ENCODE peak calls at places on chromosomes 1 and 21, in six cellular contexts. One of them, this sample, is unnamed.

GRCh38 chr1:9892563-9893528 is 17.2 kb downstream of the CTNNBIP1 start:
- DNase-seq in GM03348: peak; percentile 77
- DNase-seq in M059J: peak; percentile 97
- DNase-seq in astrocyte of the spinal cord: peak; percentile 84
- DNase-seq in fibroblast of mammary gland: peak; percentile 90
- DNase-seq in fibroblast of lung: peak; percentile 69
- DNase-seq in this sample: peak; percentile 53

GRCh38 chr1:244573768-244574167 is 79.2 kb upstream of the DESI2 start:
- DNase-seq in GM03348: no peak
- DNase-seq in M059J: no peak
- DNase-seq in astrocyte of the spinal cord: no peak
- DNase-seq in fibroblast of mammary gland: no peak
- DNase-seq in fibroblast of lung: no peak
- DNase-seq in this sample: no peak

GRCh38 chr21:42561742-42562141 is 48.1 kb downstream of the SLC37A1 start:
- DNase-seq in GM03348: no peak
- DNase-seq in M059J: no peak
- DNase-seq in astrocyte of the spinal cord: no peak
- DNase-seq in fibroblast of mammary gland: no peak
- DNase-seq in fibroblast of lung: no peak
- DNase-seq in this sample: no peak

GRCh38 chr1:109443476-109443875 is 17.2 kb upstream of the PSMA5 start:
- DNase-seq in GM03348: no peak
- DNase-seq in M059J: no peak
- DNase-seq in astrocyte of the spinal cord: no peak
- DNase-seq in fibroblast of mammary gland: no peak
- DNase-seq in fibroblast of lung: no peak
- DNase-seq in this sample: no peak

GRCh38 chr1:183678819-183679218 is 25.7 kb upstream of the APOBEC4 start:
- DNase-seq in GM03348: no peak
- DNase-seq in M059J: no peak
- DNase-seq in astrocyte of the spinal cord: no peak
- DNase-seq in fibroblast of mammary gland: no peak
- DNase-seq in fibroblast of lung: no peak
- DNase-seq in this sample: no peak

GRCh38 chr1:111513410-111514020 is 10.1 kb upstream of the ADORA3 start:
- DNase-seq in GM03348: no peak
- DNase-seq in M059J: no peak
- DNase-seq in astrocyte of the spinal cord: no peak
- DNase-seq in fibroblast of mammary gland: no peak
- DNase-seq in fibroblast of lung: no peak
- DNase-seq in this sample: peak; percentile 15

GRCh38 chr1:30419246-30419720 is 304.1 kb downstream of the MATN1 start:
- DNase-seq in GM03348: no peak
- DNase-seq in M059J: no peak
- DNase-seq in astrocyte of the spinal cord: no peak
- DNase-seq in fibroblast of mammary gland: no peak
- DNase-seq in fibroblast of lung: no peak
- DNase-seq in this sample: no peak

GRCh38 chr1:157019457-157019856 is 26.1 kb downstream of the ARHGEF11 start:
- DNase-seq in GM03348: no peak
- DNase-seq in M059J: no peak
- DNase-seq in astrocyte of the spinal cord: no peak
- DNase-seq in fibroblast of mammary gland: no peak
- DNase-seq in fibroblast of lung: no peak
- DNase-seq in this sample: no peak

GRCh38 chr1:10759413-10760200 is 36.8 kb downstream of the CASZ1 start:
- DNase-seq in GM03348: no peak
- DNase-seq in M059J: no peak
- DNase-seq in astrocyte of the spinal cord: no peak
- DNase-seq in fibroblast of mammary gland: no peak
- DNase-seq in fibroblast of lung: no peak
- DNase-seq in this sample: no peak

GRCh38 chr1:58430355-58431335 is 115.9 kb downstream of the OMA1 start:
- DNase-seq in GM03348: no peak
- DNase-seq in M059J: peak; percentile 61
- DNase-seq in astrocyte of the spinal cord: no peak
- DNase-seq in fibroblast of mammary gland: no peak
- DNase-seq in fibroblast of lung: no peak
- DNase-seq in this sample: no peak

GRCh38 chr1:87977145-87977544 is 648.5 kb downstream of the LMO4 start:
- DNase-seq in GM03348: no peak
- DNase-seq in M059J: no peak
- DNase-seq in astrocyte of the spinal cord: no peak
- DNase-seq in fibroblast of mammary gland: no peak
- DNase-seq in fibroblast of lung: no peak
- DNase-seq in this sample: no peak

GRCh38 chr21:15856813-15857212 is 127.0 kb downstream of the USP25 start:
- DNase-seq in GM03348: no peak
- DNase-seq in M059J: no peak
- DNase-seq in astrocyte of the spinal cord: no peak
- DNase-seq in fibroblast of mammary gland: no peak
- DNase-seq in fibroblast of lung: no peak
- DNase-seq in this sample: no peak

GRCh38 chr1:26541816-26542711 is 12.5 kb downstream of the RPS6KA1 start:
- DNase-seq in GM03348: peak; percentile 66
- DNase-seq in M059J: peak; percentile 22
- DNase-seq in astrocyte of the spinal cord: no peak
- DNase-seq in fibroblast of mammary gland: peak; percentile 81
- DNase-seq in fibroblast of lung: peak; percentile 71
- DNase-seq in this sample: peak; percentile 91

GRCh38 chr1:34682452-34683223 is 72.2 kb upstream of the GJB5 start:
- DNase-seq in GM03348: no peak
- DNase-seq in M059J: no peak
- DNase-seq in astrocyte of the spinal cord: no peak
- DNase-seq in fibroblast of mammary gland: no peak
- DNase-seq in fibroblast of lung: no peak
- DNase-seq in this sample: no peak

GRCh38 chr1:242129103-242129502 is 130.2 kb upstream of the MAP1LC3C start:
- DNase-seq in GM03348: no peak
- DNase-seq in M059J: peak; percentile 48
- DNase-seq in astrocyte of the spinal cord: peak; percentile 4
- DNase-seq in fibroblast of mammary gland: peak; percentile 57
- DNase-seq in fibroblast of lung: peak; percentile 5
- DNase-seq in this sample: no peak

GRCh38 chr1:51927029-51927428 is 48.5 kb upstream of the NRDC start:
- DNase-seq in GM03348: peak; percentile 27
- DNase-seq in M059J: peak; percentile 40
- DNase-seq in astrocyte of the spinal cord: no peak
- DNase-seq in fibroblast of mammary gland: peak; percentile 47
- DNase-seq in fibroblast of lung: peak; percentile 11
- DNase-seq in this sample: no peak

GRCh38 chr1:10114746-10115145 is 82.0 kb downstream of the UBE4B start:
- DNase-seq in GM03348: no peak
- DNase-seq in M059J: no peak
- DNase-seq in astrocyte of the spinal cord: no peak
- DNase-seq in fibroblast of mammary gland: no peak
- DNase-seq in fibroblast of lung: no peak
- DNase-seq in this sample: no peak

GRCh38 chr1:58718435-58718834 is 18.6 kb upstream of the MYSM1 start:
- DNase-seq in GM03348: no peak
- DNase-seq in M059J: no peak
- DNase-seq in astrocyte of the spinal cord: no peak
- DNase-seq in fibroblast of mammary gland: no peak
- DNase-seq in fibroblast of lung: no peak
- DNase-seq in this sample: no peak

GRCh38 chr21:33971492-33972013 is 55.9 kb upstream of the ATP5PO start:
- DNase-seq in GM03348: no peak
- DNase-seq in M059J: peak; percentile 79
- DNase-seq in astrocyte of the spinal cord: peak; percentile 54
- DNase-seq in fibroblast of mammary gland: peak; percentile 71
- DNase-seq in fibroblast of lung: no peak
- DNase-seq in this sample: no peak

GRCh38 chr1:196056966-196057365 is 551.3 kb downstream of the KCNT2 start:
- DNase-seq in GM03348: no peak
- DNase-seq in M059J: no peak
- DNase-seq in astrocyte of the spinal cord: no peak
- DNase-seq in fibroblast of mammary gland: no peak
- DNase-seq in fibroblast of lung: no peak
- DNase-seq in this sample: no peak

GRCh38 chr21:39388038-39388810 is 39.3 kb upstream of the HMGN1 start:
- DNase-seq in GM03348: peak; percentile 95
- DNase-seq in M059J: peak; percentile 81
- DNase-seq in astrocyte of the spinal cord: peak; percentile 82
- DNase-seq in fibroblast of mammary gland: peak; percentile 79
- DNase-seq in fibroblast of lung: peak; percentile 82
- DNase-seq in this sample: peak; percentile 75

GRCh38 chr1:228020686-228021525 is 14.1 kb downstream of the WNT3A start:
- DNase-seq in GM03348: no peak
- DNase-seq in M059J: no peak
- DNase-seq in astrocyte of the spinal cord: no peak
- DNase-seq in fibroblast of mammary gland: no peak
- DNase-seq in fibroblast of lung: no peak
- DNase-seq in this sample: no peak

GRCh38 chr1:207811920-207812720 is 60.3 kb downstream of the CD46 start:
- DNase-seq in GM03348: no peak
- DNase-seq in M059J: no peak
- DNase-seq in astrocyte of the spinal cord: no peak
- DNase-seq in fibroblast of mammary gland: peak; percentile 57
- DNase-seq in fibroblast of lung: peak; percentile 31
- DNase-seq in this sample: peak; percentile 83

GRCh38 chr1:151852733-151853132 is 779 bp downstream of the THEM5 start:
- DNase-seq in GM03348: no peak
- DNase-seq in M059J: no peak
- DNase-seq in astrocyte of the spinal cord: no peak
- DNase-seq in fibroblast of mammary gland: no peak
- DNase-seq in fibroblast of lung: no peak
- DNase-seq in this sample: no peak

GRCh38 chr1:228393811-228394570 is 12.6 kb downstream of the TRIM11 start:
- DNase-seq in GM03348: no peak
- DNase-seq in M059J: no peak
- DNase-seq in astrocyte of the spinal cord: no peak
- DNase-seq in fibroblast of mammary gland: no peak
- DNase-seq in fibroblast of lung: no peak
- DNase-seq in this sample: no peak

GRCh38 chr1:6972390-6972789 is 187.1 kb downstream of the CAMTA1 start:
- DNase-seq in GM03348: no peak
- DNase-seq in M059J: no peak
- DNase-seq in astrocyte of the spinal cord: no peak
- DNase-seq in fibroblast of mammary gland: no peak
- DNase-seq in fibroblast of lung: no peak
- DNase-seq in this sample: no peak

GRCh38 chr1:171983584-171983983 is 142.3 kb downstream of the DNM3 start:
- DNase-seq in GM03348: peak; percentile 44
- DNase-seq in M059J: peak; percentile 44
- DNase-seq in astrocyte of the spinal cord: peak; percentile 33
- DNase-seq in fibroblast of mammary gland: peak; percentile 51
- DNase-seq in fibroblast of lung: peak; percentile 56
- DNase-seq in this sample: peak; percentile 38

This sample was measured in fibroblast of gingiva.